ENCODE peak calls at places on chromosomes 5 and 9, in five cellular contexts. J, P, V, X and T are unnamed samples.

GRCh38 chr5:113038714-113039113 is 62.1 kb downstream of the DCP2 start:
- DNase-seq in X (peak; percentile 19), V (peak; percentile 47), P (peak; percentile 44), J (no peak), T (no peak)

GRCh38 chr9:110712955-110713354 is 44.4 kb downstream of the MUSK start:
- DNase-seq in P (no peak), V (peak; percentile 59), J (no peak), X (no peak), T (no peak)

GRCh38 chr9:4375424-4376195 is 75.7 kb upstream of the GLIS3 start:
- DNase-seq in J (peak; percentile 7), V (peak; percentile 82), X (peak; percentile 26), P (peak; percentile 83), T (peak; percentile 56)

GRCh38 chr9:121286973-121287721 is 19.2 kb downstream of the GSN start:
- DNase-seq in X (peak; percentile 98), J (peak; percentile 73), V (peak; percentile 95), P (peak; percentile 90), T (no peak)

GRCh38 chr9:89491688-89492087 is 6.2 kb downstream of the SEMA4D start:
- DNase-seq in X (no peak), J (no peak), V (no peak), P (no peak), T (no peak)

GRCh38 chr5:116032094-116032517 is at the start of gene ARL14EPL:
- DNase-seq in J (no peak), X (peak; percentile 99), P (peak; percentile 71), V (peak; percentile 92), T (no peak)

GRCh38 chr5:61229416-61229815 is 67.1 kb upstream of the SMIM15 start:
- DNase-seq in X (no peak), J (no peak), V (no peak), P (no peak), T (no peak)

GRCh38 chr9:40911647-40912046 is 216.8 kb downstream of the FOXD4L6 start:
- DNase-seq in X (no peak), V (no peak), P (no peak), J (no peak), T (no peak)

GRCh38 chr9:35679766-35680330 is 6.1 kb downstream of the CA9 start:
- DNase-seq in V (no peak), P (no peak), J (no peak), X (no peak), T (no peak)

GRCh38 chr9:36401179-36401740 is 1.2 kb upstream of the RNF38 start:
- DNase-seq in J (peak; percentile 78), P (peak; percentile 77), X (peak; percentile 44), V (peak; percentile 61), T (peak; percentile 87)

GRCh38 chr5:606526-607399 is 5.4 kb upstream of the CEP72 start:
- DNase-seq in J (no peak), X (no peak), V (no peak), P (no peak), T (no peak)

GRCh38 chr9:89177401-89178161 is 1.0 kb downstream of the SHC3 start:
- DNase-seq in V (no peak), J (no peak), P (peak; percentile 15), X (no peak), T (no peak)

GRCh38 chr5:152364899-152365298 is 40.2 kb downstream of the NMUR2 start:
- DNase-seq in V (no peak), X (no peak), J (no peak), P (no peak), T (no peak)

GRCh38 chr5:141040093-141040762 is 10.9 kb upstream of the PCDHB1 start:
- DNase-seq in X (peak; percentile 69), J (no peak), V (no peak), P (no peak), T (no peak)

GRCh38 chr5:6784481-6784880 is 71.2 kb downstream of the TENT4A start:
- DNase-seq in V (no peak), J (no peak), P (no peak), X (no peak), T (no peak)

GRCh38 chr5:77391240-77391765 is 100.8 kb downstream of the WDR41 start:
- DNase-seq in X (no peak), V (no peak), P (no peak), J (no peak), T (no peak)

GRCh38 chr5:171270136-171270535 is 38.9 kb upstream of the TLX3 start:
- DNase-seq in J (no peak), X (no peak), P (peak; percentile 24), V (peak; percentile 31), T (no peak)

GRCh38 chr5:171269717-171270116 is 39.3 kb upstream of the TLX3 start:
- DNase-seq in X (peak; percentile 6), P (peak; percentile 91), V (peak; percentile 72), J (no peak), T (no peak)

GRCh38 chr5:171271798-171272197 is 37.2 kb upstream of the TLX3 start:
- DNase-seq in P (no peak), V (no peak), X (no peak), J (no peak), T (no peak)

GRCh38 chr5:171275822-171276544 is 33.1 kb upstream of the TLX3 start:
- DNase-seq in P (no peak), J (no peak), X (no peak), V (no peak), T (no peak)

DNA sequence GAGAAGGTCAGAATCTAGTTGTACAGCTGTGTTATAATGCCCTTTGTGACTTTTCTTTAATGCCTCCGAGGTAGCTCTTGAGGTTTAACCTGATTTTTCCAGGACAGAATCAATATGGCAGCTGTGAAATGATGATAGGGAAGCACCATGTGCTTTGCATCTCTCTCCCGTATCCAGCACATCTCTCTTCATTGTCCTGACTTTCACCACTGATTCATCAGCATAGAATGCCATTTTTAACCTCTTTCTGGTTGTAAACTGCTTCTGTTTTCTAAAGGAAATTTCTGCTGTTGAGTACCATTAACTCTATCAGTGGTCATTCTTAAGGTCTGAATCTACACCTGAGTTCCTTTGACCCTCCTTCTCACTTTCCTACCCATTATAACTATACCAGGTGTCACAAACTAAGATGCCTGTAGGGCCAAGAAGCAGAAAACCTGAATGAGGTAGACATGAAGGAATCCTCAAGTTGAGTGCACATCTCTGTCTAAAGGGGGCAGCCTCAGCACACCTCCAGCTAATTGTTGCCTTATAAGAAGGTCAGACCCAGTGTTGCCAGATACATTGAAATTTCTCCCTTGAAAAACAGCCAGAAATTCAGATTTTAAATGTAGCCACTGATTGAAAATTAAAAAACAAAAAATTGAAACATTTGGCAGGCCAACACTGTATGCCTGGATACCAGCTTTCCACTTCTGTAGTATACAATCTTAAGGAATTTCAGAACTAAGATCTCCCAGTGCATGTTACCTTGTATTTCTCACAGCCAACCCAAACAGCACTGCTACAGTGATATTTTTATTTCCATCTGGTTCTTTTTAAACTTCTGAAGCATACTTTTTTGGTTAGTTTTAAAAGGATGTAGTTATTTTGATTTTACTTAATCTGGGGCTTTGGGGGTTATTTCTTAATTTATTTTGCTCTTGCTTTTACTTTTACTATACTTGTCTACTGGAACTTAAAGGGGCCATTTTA is 35.8 kb upstream of the TLX3 start:
- DNase-seq in X (peak; percentile 44), J (no peak), P (peak; percentile 48), V (peak; percentile 40), T (peak; percentile 6)
- TF ChIP-seq CTCF in X (peak; percentile 61), J (no peak), P (peak; percentile 50), V (peak; percentile 50), T (peak; percentile 60)

GRCh38 chr9:90645721-90646120 is 3.1 kb upstream of the DIRAS2 start:
- DNase-seq in V (no peak), X (no peak), P (no peak), J (no peak), T (no peak)

GRCh38 chr9:90641090-90641489 is 1.5 kb downstream of the DIRAS2 start:
- DNase-seq in X (no peak), V (no peak), P (no peak), J (no peak), T (no peak)

GRCh38 chr9:90642570-90643539 is at the start of gene DIRAS2:
- DNase-seq in X (peak; percentile 6), P (peak; percentile 44), J (peak; percentile 50), V (peak; percentile 43), T (peak; percentile 77)

GRCh38 chr9:90637626-90638025 is 5.0 kb downstream of the DIRAS2 start:
- DNase-seq in J (no peak), X (no peak), V (no peak), P (no peak), T (no peak)

GRCh38 chr9:90641868-90642558 is 611 bp downstream of the DIRAS2 start:
- DNase-seq in X (no peak), P (no peak), J (no peak), V (no peak), T (no peak)
- H3K4me3 ChIP-seq in X (no peak overlapping the region), P (peak overlapping the region; percentile 52), J (no peak overlapping the region), V (no peak overlapping the region), T (no peak overlapping the region)

DNA sequence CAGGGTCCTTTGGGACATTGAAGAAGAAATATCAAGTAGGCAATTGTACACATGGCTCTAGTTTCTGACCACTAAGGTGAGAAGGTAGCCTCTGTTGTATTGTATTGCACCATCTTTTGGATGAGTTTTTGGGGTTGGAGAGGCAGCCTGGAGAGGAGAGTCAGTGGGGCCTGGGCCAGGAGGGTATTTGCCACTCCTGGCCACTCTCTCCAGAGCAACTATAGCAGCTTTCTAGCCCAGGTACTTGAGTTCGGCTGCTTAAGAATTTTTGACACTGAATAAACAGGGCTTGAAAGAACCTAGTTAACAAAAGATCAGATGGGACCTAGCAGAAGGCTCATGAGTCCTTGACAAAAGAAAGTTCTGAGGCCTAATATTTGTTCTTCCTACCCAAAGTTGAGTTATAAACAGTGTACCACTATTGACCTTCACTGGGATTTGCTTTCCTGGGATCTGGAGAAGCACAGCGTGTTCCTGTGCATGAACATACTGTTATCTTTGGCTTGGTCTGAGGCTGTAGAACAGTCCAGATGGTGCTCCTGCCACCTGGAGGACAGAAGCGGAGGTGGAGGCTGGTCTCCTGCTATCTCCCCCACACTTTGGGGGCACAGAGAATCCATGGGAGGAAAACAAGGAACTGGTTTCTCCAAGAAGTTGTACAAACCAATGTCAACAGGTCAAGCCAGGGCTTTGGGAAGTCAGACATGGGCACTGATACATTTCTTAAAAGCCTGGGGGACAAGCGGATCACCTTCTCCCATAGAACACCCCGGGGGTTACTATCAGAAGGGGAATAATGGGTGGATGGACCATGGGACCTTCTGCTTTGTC is 110.4 kb upstream of the LIFR start:
- DNase-seq in X (peak; percentile 19), J (peak; percentile 73), P (peak; percentile 26), V (peak; percentile 34), T (peak; percentile 76)
- TF ChIP-seq CTCF in X (peak; percentile 67), J (peak; percentile 82), P (peak; percentile 68), V (peak; percentile 53), T (peak; percentile 75)

GRCh38 chr9:109383356-109383755 is 62.5 kb upstream of the EPB41L4B start:
- DNase-seq in X (no peak), P (no peak), J (no peak), V (no peak), T (no peak)

GRCh38 chr9:109382585-109382984 is 61.7 kb upstream of the EPB41L4B start:
- DNase-seq in X (no peak), P (no peak), J (no peak), V (no peak), T (no peak)

GRCh38 chr9:109381011-109381729 is 60.3 kb upstream of the EPB41L4B start:
- DNase-seq in J (no peak), X (no peak), P (no peak), V (peak; percentile 37), T (no peak)

GRCh38 chr9:109383947-109384346 is 63.1 kb upstream of the EPB41L4B start:
- DNase-seq in J (no peak), X (no peak), V (no peak), P (peak; percentile 6), T (no peak)

GRCh38 chr9:109382182-109382581 is 61.3 kb upstream of the EPB41L4B start:
- DNase-seq in V (no peak), P (no peak), X (no peak), J (no peak), T (no peak)
- H3K4me3 ChIP-seq in V (no peak overlapping the region), P (no peak overlapping the region), X (no peak overlapping the region), J (no peak overlapping the region), T (no peak overlapping the region)